ENCODE peak calls at places on chromosomes 7 and 10, in seven cellular contexts. M is spleen, U is tibial nerve, G is small intestine, N is neural progenitor cell, A is AG04450, F is neuronal stem cell. W is an unnamed sample.

GRCh38 chr10:68408898-68409518 is 1.9 kb upstream of the RUFY2 start:
- DNase-seq in F (no peak), G (no peak), A (no peak), U (no peak), M (no peak), N (no peak), W (no peak)

GRCh38 chr7:93923291-93923690 is 1.8 kb downstream of the GNG11 start:
- DNase-seq in U (no peak), A (no peak), G (no peak), F (no peak), M (no peak), N (no peak), W (no peak)

GRCh38 chr7:90690159-90690858 is 94.2 kb downstream of the CDK14 start:
- DNase-seq in N (no peak), M (no peak), A (no peak), F (no peak), G (no peak), U (no peak), W (no peak)

GRCh38 chr7:66837007-66837406 is 84.0 kb upstream of the TMEM248 start:
- DNase-seq in M (peak; percentile 72), U (no peak), G (peak; percentile 85), F (no peak), A (no peak), N (peak; percentile 76), W (peak; percentile 65)

GRCh38 chr10:110865184-110865803 is 6.4 kb upstream of the PDCD4 start:
- DNase-seq in G (peak; percentile 84), U (no peak), F (peak; percentile 18), M (no peak), A (no peak), N (peak; percentile 68), W (no peak)

GRCh38 chr7:70317356-70317755 is 719.1 kb downstream of the AUTS2 start:
- DNase-seq in F (no peak), G (no peak), M (no peak), A (no peak), N (no peak), U (no peak), W (no peak)

GRCh38 chr7:107372298-107372697 is 97.6 kb upstream of the GPR22 start:
- DNase-seq in F (no peak), N (no peak), M (no peak), A (no peak), G (no peak), U (no peak), W (no peak)

GRCh38 chr10:74750848-74751274 is 75.5 kb upstream of the KAT6B start:
- DNase-seq in F (no peak), M (no peak), A (no peak), G (no peak), U (no peak), N (no peak), W (no peak)

GRCh38 chr7:102912742-102913141 is at the start of gene LRRC17:
- DNase-seq in A (peak; percentile 93), U (no peak), M (no peak), F (no peak), N (peak; percentile 43), G (no peak), W (no peak)

GRCh38 chr7:95863-96260 is 96.5 kb upstream of the FAM20C start:
- DNase-seq in N (no peak), M (no peak), A (no peak), U (no peak), G (no peak), F (no peak), W (no peak)

GRCh38 chr7:1120791-1121190 is 32.9 kb downstream of the GPER1 start:
- DNase-seq in A (no peak), G (no peak), F (no peak), N (no peak), M (no peak), U (no peak), W (no peak)

GRCh38 chr10:104256335-104257080 is 1.8 kb downstream of the GSTO1 start:
- DNase-seq in N (no peak), U (no peak), G (peak; percentile 49), F (no peak), A (no peak), M (no peak), W (no peak)

GRCh38 chr10:99279626-99280111 is 44.0 kb upstream of the HPSE2 start:
- DNase-seq in A (no peak), G (no peak), F (no peak), N (no peak), U (no peak), M (no peak), W (no peak)

GRCh38 chr7:118195837-118196474 is 12.0 kb downstream of the LSM8 start:
- DNase-seq in N (peak; percentile 79), A (peak; percentile 23), U (peak; percentile 88), G (peak; percentile 54), F (peak; percentile 37), M (no peak), W (peak; percentile 39)

GRCh38 chr7:297611-298374 is 7.8 kb downstream of the FOXL3 start:
- DNase-seq in G (no peak), M (peak; percentile 54), U (no peak), A (no peak), N (no peak), F (no peak), W (no peak)

GRCh38 chr10:102291221-102291905 is 46.0 kb downstream of the GBF1 start:
- DNase-seq in U (no peak), G (no peak), A (no peak), N (no peak), F (no peak), M (no peak), W (no peak)

GRCh38 chr7:37247881-37248280 is 200.8 kb downstream of the ELMO1 start:
- DNase-seq in F (no peak), M (no peak), G (no peak), A (no peak), U (peak; percentile 46), N (peak; percentile 24), W (peak; percentile 87)

DNA sequence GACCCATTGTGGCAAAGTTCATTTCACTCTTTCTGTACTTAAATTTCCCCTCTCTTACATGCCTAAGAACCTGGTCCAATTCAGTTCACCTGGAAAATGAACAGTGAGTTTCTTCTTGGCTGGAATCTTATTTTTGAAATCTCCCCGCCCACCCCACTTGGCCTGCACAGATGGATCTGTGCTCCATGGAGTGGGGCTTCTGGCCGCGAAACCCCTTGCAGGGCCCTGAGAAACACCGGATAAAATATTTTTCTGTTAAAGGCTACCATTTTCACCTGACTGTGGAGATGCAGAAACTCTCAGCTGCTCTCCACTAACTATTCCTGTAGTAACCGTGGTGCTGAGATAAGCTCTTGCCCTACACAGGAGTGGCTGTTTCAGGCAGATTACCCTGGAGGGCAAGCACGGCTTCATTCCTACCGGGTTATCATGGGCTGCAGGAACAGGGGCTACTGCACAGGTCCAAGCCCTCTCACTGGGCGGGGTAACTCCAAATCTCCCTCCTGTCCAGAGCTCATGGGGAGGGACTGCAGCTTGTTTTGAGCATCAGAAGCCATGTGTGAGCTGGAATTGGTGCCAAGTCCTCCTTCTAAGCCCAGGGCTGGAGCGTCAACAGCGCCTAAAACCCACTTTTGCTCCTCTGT is 118.9 kb downstream of the PRPF18 start:
- DNase-seq in U (no peak), F (no peak), M (no peak), G (no peak), N (no peak), A (no peak), W (no peak)
- H3K4me3 ChIP-seq in U (peak overlapping the region; percentile 56), F (no peak overlapping the region), M (peak overlapping the region; percentile 70), G (no peak overlapping the region), N (peak overlapping the region; percentile 46), A (peak overlapping the region; percentile 79), W (peak overlapping the region; percentile 11)

GRCh38 chr10:89567566-89568245 is 32.3 kb upstream of the SLC16A12 start:
- DNase-seq in M (no peak), N (no peak), G (no peak), F (no peak), U (no peak), A (no peak), W (no peak)
- H3K4me3 ChIP-seq in M (no peak overlapping the region), N (no peak overlapping the region), G (no peak overlapping the region), F (no peak overlapping the region), U (no peak overlapping the region), A (no peak overlapping the region), W (no peak overlapping the region)

GRCh38 chr7:26293569-26294308 is 2.1 kb downstream of the SNX10 start:
- DNase-seq in N (no peak), G (peak; percentile 24), A (no peak), F (no peak), U (no peak), M (no peak), W (no peak)
- H3K4me3 ChIP-seq in N (no peak overlapping the region), G (no peak overlapping the region), A (no peak overlapping the region), F (no peak overlapping the region), U (no peak overlapping the region), M (peak overlapping the region; percentile 90), W (no peak overlapping the region)

GRCh38 chr7:140061607-140061930 is 1.2 kb downstream of the PARP12 start:
- DNase-seq in A (no peak), F (no peak), N (no peak), M (no peak), G (no peak), U (no peak), W (no peak)
- H3K4me3 ChIP-seq in A (no peak overlapping the region), F (no peak overlapping the region), N (no peak overlapping the region), M (peak overlapping the region; percentile 88), G (peak overlapping the region; percentile 72), U (peak overlapping the region; percentile 84), W (no peak overlapping the region)

GRCh38 chr10:112269266-112269665 is 13.9 kb upstream of the TECTB start:
- DNase-seq in M (no peak), G (no peak), N (no peak), U (no peak), A (no peak), F (no peak), W (no peak)

GRCh38 chr10:112262556-112262955 is 20.6 kb upstream of the TECTB start:
- DNase-seq in U (no peak), A (no peak), G (no peak), M (no peak), N (no peak), F (no peak), W (no peak)

GRCh38 chr10:112260831-112261230 is 22.4 kb upstream of the TECTB start:
- DNase-seq in N (no peak), U (no peak), F (no peak), M (no peak), A (no peak), G (no peak), W (no peak)

GRCh38 chr10:112261281-112261822 is 21.8 kb upstream of the TECTB start:
- DNase-seq in A (no peak), G (peak; percentile 80), M (no peak), F (no peak), U (peak; percentile 11), N (no peak), W (no peak)

DNA sequence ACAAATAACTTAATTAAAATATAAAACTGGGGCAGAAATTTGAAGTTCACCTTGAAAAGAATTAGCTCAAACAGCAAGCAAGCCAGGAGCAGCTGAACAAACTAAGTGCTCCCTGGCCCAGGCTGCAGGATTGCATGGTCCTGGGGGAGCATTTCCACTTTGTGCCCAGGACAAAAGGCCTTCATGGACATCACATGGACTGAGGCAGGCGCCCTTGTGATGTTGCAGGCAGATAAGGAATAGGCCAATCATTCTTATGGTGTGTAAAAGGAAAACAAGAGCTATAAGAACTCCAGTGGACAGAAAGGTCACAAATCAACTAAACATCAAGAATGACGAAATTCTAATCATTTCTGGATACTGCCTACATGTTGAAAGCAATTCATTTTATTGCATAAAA is 17.5 kb upstream of the TECTB start:
- DNase-seq in U (peak; percentile 26), F (no peak), M (no peak), G (no peak), A (no peak), N (no peak), W (no peak)
- H3K4me3 ChIP-seq in U (no peak overlapping the region), F (no peak overlapping the region), M (no peak overlapping the region), G (no peak overlapping the region), A (no peak overlapping the region), N (no peak overlapping the region), W (no peak overlapping the region)